ENCODE peak calls at places on chromosomes 11 and 22, in seven cellular contexts. One of them, this sample, is unnamed.

GRCh38 chr11:2296913-2297622 is 4.7 kb downstream of the C11orf21 start:
- DNase-seq in PC-3: no peak
- DNase-seq in GM12865: no peak
- DNase-seq in T follicular helper cell: no peak
- DNase-seq in GM12891: no peak
- DNase-seq in ecto neural progenitor cell: no peak
- DNase-seq in activated naive CD4-positive, alpha-beta T cell: no peak
- DNase-seq in this sample: no peak

GRCh38 chr22:17726561-17727243 is 47.6 kb downstream of the BID start:
- DNase-seq in PC-3: no peak
- DNase-seq in GM12865: peak
- DNase-seq in T follicular helper cell: no peak
- DNase-seq in GM12891: no peak
- DNase-seq in ecto neural progenitor cell: no peak
- DNase-seq in activated naive CD4-positive, alpha-beta T cell: no peak
- DNase-seq in this sample: no peak

GRCh38 chr11:74319139-74319538 is 7.7 kb upstream of the P4HA3 start:
- DNase-seq in PC-3: peak
- DNase-seq in GM12865: no peak
- DNase-seq in T follicular helper cell: no peak
- DNase-seq in GM12891: no peak
- DNase-seq in ecto neural progenitor cell: no peak
- DNase-seq in activated naive CD4-positive, alpha-beta T cell: no peak
- DNase-seq in this sample: no peak

GRCh38 chr22:44168206-44168605 is 12.5 kb upstream of the PARVG start:
- DNase-seq in PC-3: no peak
- DNase-seq in GM12865: no peak
- DNase-seq in T follicular helper cell: no peak
- DNase-seq in GM12891: no peak
- DNase-seq in ecto neural progenitor cell: no peak
- DNase-seq in activated naive CD4-positive, alpha-beta T cell: no peak
- DNase-seq in this sample: no peak

GRCh38 chr11:69512136-69512535 is 30.7 kb downstream of the LINC01488 start:
- DNase-seq in PC-3: no peak
- DNase-seq in GM12865: no peak
- DNase-seq in T follicular helper cell: no peak
- DNase-seq in GM12891: no peak
- DNase-seq in ecto neural progenitor cell: no peak
- DNase-seq in activated naive CD4-positive, alpha-beta T cell: no peak
- DNase-seq in this sample: no peak

GRCh38 chr22:39543095-39543494 is 10.5 kb upstream of the RPS19BP1 start:
- DNase-seq in PC-3: peak
- DNase-seq in GM12865: peak
- DNase-seq in T follicular helper cell: no peak
- DNase-seq in GM12891: no peak
- DNase-seq in ecto neural progenitor cell: peak
- DNase-seq in activated naive CD4-positive, alpha-beta T cell: no peak
- DNase-seq in this sample: no peak

GRCh38 chr11:64878223-64878493 is 263 bp downstream of the EHD1 start:
- DNase-seq in PC-3: no peak
- DNase-seq in GM12865: no peak
- DNase-seq in T follicular helper cell: no peak
- DNase-seq in GM12891: no peak
- DNase-seq in ecto neural progenitor cell: no peak
- DNase-seq in activated naive CD4-positive, alpha-beta T cell: no peak
- DNase-seq in this sample: no peak

GRCh38 chr11:4932751-4933150 is 8.6 kb upstream of the OR51G1 start:
- DNase-seq in PC-3: no peak
- DNase-seq in GM12865: no peak
- DNase-seq in T follicular helper cell: no peak
- DNase-seq in GM12891: no peak
- DNase-seq in ecto neural progenitor cell: no peak
- DNase-seq in activated naive CD4-positive, alpha-beta T cell: no peak
- DNase-seq in this sample: no peak

GRCh38 chr11:76825726-76826396 is 34.9 kb upstream of the ACER3 start:
- DNase-seq in PC-3: peak
- DNase-seq in GM12865: no peak
- DNase-seq in T follicular helper cell: no peak
- DNase-seq in GM12891: no peak
- DNase-seq in ecto neural progenitor cell: no peak
- DNase-seq in activated naive CD4-positive, alpha-beta T cell: no peak
- DNase-seq in this sample: no peak

GRCh38 chr11:75001686-75002085 is 13.0 kb downstream of the NEU3 start:
- DNase-seq in PC-3: no peak
- DNase-seq in GM12865: no peak
- DNase-seq in T follicular helper cell: no peak
- DNase-seq in GM12891: no peak
- DNase-seq in ecto neural progenitor cell: no peak
- DNase-seq in activated naive CD4-positive, alpha-beta T cell: no peak
- DNase-seq in this sample: no peak

GRCh38 chr11:18135308-18135707 is 2.9 kb downstream of the MRGPRX3 start:
- DNase-seq in PC-3: no peak
- DNase-seq in GM12865: no peak
- DNase-seq in T follicular helper cell: no peak
- DNase-seq in GM12891: no peak
- DNase-seq in ecto neural progenitor cell: no peak
- DNase-seq in activated naive CD4-positive, alpha-beta T cell: no peak
- DNase-seq in this sample: no peak

GRCh38 chr22:30889996-30890480 is 78.5 kb downstream of the MORC2 start:
- DNase-seq in PC-3: no peak
- DNase-seq in GM12865: no peak
- DNase-seq in T follicular helper cell: no peak
- DNase-seq in GM12891: peak
- DNase-seq in ecto neural progenitor cell: no peak
- DNase-seq in activated naive CD4-positive, alpha-beta T cell: no peak
- DNase-seq in this sample: no peak

GRCh38 chr22:31291716-31292644 is at the start of gene PIK3IP1:
- DNase-seq in PC-3: peak
- DNase-seq in GM12865: peak
- DNase-seq in T follicular helper cell: peak
- DNase-seq in GM12891: peak
- DNase-seq in ecto neural progenitor cell: peak
- DNase-seq in activated naive CD4-positive, alpha-beta T cell: peak
- DNase-seq in this sample: peak

GRCh38 chr22:26550498-26551033 is 38.3 kb upstream of the TFIP11 start:
- DNase-seq in PC-3: peak
- DNase-seq in GM12865: no peak
- DNase-seq in T follicular helper cell: no peak
- DNase-seq in GM12891: no peak
- DNase-seq in ecto neural progenitor cell: peak
- DNase-seq in activated naive CD4-positive, alpha-beta T cell: no peak
- DNase-seq in this sample: no peak

GRCh38 chr11:71078482-71078881 is 173.9 kb downstream of the SHANK2 start:
- DNase-seq in PC-3: peak
- DNase-seq in GM12865: no peak
- DNase-seq in T follicular helper cell: no peak
- DNase-seq in GM12891: no peak
- DNase-seq in ecto neural progenitor cell: no peak
- DNase-seq in activated naive CD4-positive, alpha-beta T cell: no peak
- DNase-seq in this sample: no peak

GRCh38 chr11:60988658-60989057 is 17.2 kb downstream of the CD6 start:
- DNase-seq in PC-3: no peak
- DNase-seq in GM12865: no peak
- DNase-seq in T follicular helper cell: no peak
- DNase-seq in GM12891: no peak
- DNase-seq in ecto neural progenitor cell: no peak
- DNase-seq in activated naive CD4-positive, alpha-beta T cell: no peak
- DNase-seq in this sample: no peak

GRCh38 chr22:22208657-22209056 is 35.9 kb upstream of the VPREB1 start:
- DNase-seq in PC-3: no peak
- DNase-seq in GM12865: no peak
- DNase-seq in T follicular helper cell: no peak
- DNase-seq in GM12891: no peak
- DNase-seq in ecto neural progenitor cell: no peak
- DNase-seq in activated naive CD4-positive, alpha-beta T cell: no peak
- DNase-seq in this sample: no peak

GRCh38 chr11:124222407-124222806 is 18.5 kb upstream of the OR8G1 start:
- DNase-seq in PC-3: no peak
- DNase-seq in GM12865: no peak
- DNase-seq in T follicular helper cell: no peak
- DNase-seq in GM12891: no peak
- DNase-seq in ecto neural progenitor cell: no peak
- DNase-seq in activated naive CD4-positive, alpha-beta T cell: no peak
- DNase-seq in this sample: no peak

GRCh38 chr11:125464266-125464662 is 31.8 kb downstream of the FEZ1 start:
- DNase-seq in PC-3: peak
- DNase-seq in GM12865: no peak
- DNase-seq in T follicular helper cell: no peak
- DNase-seq in GM12891: no peak
- DNase-seq in ecto neural progenitor cell: no peak
- DNase-seq in activated naive CD4-positive, alpha-beta T cell: no peak
- DNase-seq in this sample: no peak

GRCh38 chr11:1564535-1565172 is 7.4 kb downstream of the DUSP8 start:
- DNase-seq in PC-3: peak
- DNase-seq in GM12865: no peak
- DNase-seq in T follicular helper cell: no peak
- DNase-seq in GM12891: peak
- DNase-seq in ecto neural progenitor cell: peak
- DNase-seq in activated naive CD4-positive, alpha-beta T cell: no peak
- DNase-seq in this sample: no peak

GRCh38 chr11:10329356-10329755 is 24.5 kb downstream of the ADM start:
- DNase-seq in PC-3: no peak
- DNase-seq in GM12865: no peak
- DNase-seq in T follicular helper cell: no peak
- DNase-seq in GM12891: no peak
- DNase-seq in ecto neural progenitor cell: no peak
- DNase-seq in activated naive CD4-positive, alpha-beta T cell: no peak
- DNase-seq in this sample: no peak

GRCh38 chr22:41565403-41566054 is 4.7 kb downstream of the CSDC2 start:
- DNase-seq in PC-3: peak
- DNase-seq in GM12865: no peak
- DNase-seq in T follicular helper cell: no peak
- DNase-seq in GM12891: no peak
- DNase-seq in ecto neural progenitor cell: no peak
- DNase-seq in activated naive CD4-positive, alpha-beta T cell: no peak
- DNase-seq in this sample: no peak

GRCh38 chr11:33930317-33931021 is 38.6 kb upstream of the LMO2 start:
- DNase-seq in PC-3: no peak
- DNase-seq in GM12865: no peak
- DNase-seq in T follicular helper cell: no peak
- DNase-seq in GM12891: no peak
- DNase-seq in ecto neural progenitor cell: no peak
- DNase-seq in activated naive CD4-positive, alpha-beta T cell: no peak
- DNase-seq in this sample: no peak

GRCh38 chr11:65917434-65918210 is 1.2 kb downstream of the C11orf68 start:
- DNase-seq in PC-3: peak
- DNase-seq in GM12865: no peak
- DNase-seq in T follicular helper cell: no peak
- DNase-seq in GM12891: no peak
- DNase-seq in ecto neural progenitor cell: no peak
- DNase-seq in activated naive CD4-positive, alpha-beta T cell: no peak
- DNase-seq in this sample: no peak

GRCh38 chr22:28102413-28102812 is 183.4 kb upstream of the PITPNB start:
- DNase-seq in PC-3: no peak
- DNase-seq in GM12865: no peak
- DNase-seq in T follicular helper cell: no peak
- DNase-seq in GM12891: no peak
- DNase-seq in ecto neural progenitor cell: no peak
- DNase-seq in activated naive CD4-positive, alpha-beta T cell: no peak
- DNase-seq in this sample: no peak

GRCh38 chr11:289706-290620 is 1.0 kb downstream of the PGGHG start:
- DNase-seq in PC-3: no peak
- DNase-seq in GM12865: no peak
- DNase-seq in T follicular helper cell: no peak
- DNase-seq in GM12891: no peak
- DNase-seq in ecto neural progenitor cell: no peak
- DNase-seq in activated naive CD4-positive, alpha-beta T cell: no peak
- DNase-seq in this sample: no peak

GRCh38 chr11:59754494-59754858 is 700 bp upstream of the STX3 start:
- DNase-seq in PC-3: no peak
- DNase-seq in GM12865: peak
- DNase-seq in T follicular helper cell: no peak
- DNase-seq in GM12891: peak
- DNase-seq in ecto neural progenitor cell: peak
- DNase-seq in activated naive CD4-positive, alpha-beta T cell: no peak
- DNase-seq in this sample: no peak

GRCh38 chr11:16584569-16584968 is 153.9 kb upstream of the C11orf58 start:
- DNase-seq in PC-3: no peak
- DNase-seq in GM12865: no peak
- DNase-seq in T follicular helper cell: no peak
- DNase-seq in GM12891: no peak
- DNase-seq in ecto neural progenitor cell: no peak
- DNase-seq in activated naive CD4-positive, alpha-beta T cell: no peak
- DNase-seq in this sample: no peak

GRCh38 chr11:89736566-89736965 is 26.5 kb downstream of the TRIM77 start:
- DNase-seq in PC-3: peak
- DNase-seq in GM12865: no peak
- DNase-seq in T follicular helper cell: no peak
- DNase-seq in GM12891: no peak
- DNase-seq in ecto neural progenitor cell: no peak
- DNase-seq in activated naive CD4-positive, alpha-beta T cell: no peak
- DNase-seq in this sample: no peak